ENCODE peak calls at places on chromosomes 6 and 20, in eight cellular contexts. I is uterus, D is fibroblast of mammary gland, L is pancreas, N is foreskin fibroblast, S is upper lobe of left lung, C is fibroblast of villous mesenchyme, U is cardiac fibroblast. O is an unnamed sample.

GRCh38 chr20:19205999-19206398 is 6.4 kb upstream of the SLC24A3 start:
- DNase-seq in U (peak), N (peak), I (peak), D (peak), C (peak), S (peak), L (peak), O (peak)

GRCh38 chr6:45563092-45563491 is 185.4 kb upstream of the SUPT3H start:
- DNase-seq in N (no peak), C (peak), S (no peak), U (peak), I (peak), L (no peak), D (no peak), O (no peak)

GRCh38 chr20:49408705-49409104 is 73.8 kb downstream of the KCNB1 start:
- DNase-seq in U (no peak), I (no peak), N (no peak), L (no peak), S (no peak), C (no peak), D (no peak), O (no peak)

GRCh38 chr6:26660096-26660425 is 515 bp upstream of the ZNF322 start:
- DNase-seq in U (peak), D (peak), I (no peak), C (no peak), L (no peak), S (no peak), N (peak), O (no peak)

GRCh38 chr20:41173161-41173721 is 35.9 kb downstream of the PLCG1 start:
- DNase-seq in C (peak), D (peak), S (peak), L (peak), I (peak), U (peak), N (peak), O (peak)

GRCh38 chr6:139594333-139594965 is 220.0 kb upstream of the CITED2 start:
- DNase-seq in S (no peak), N (no peak), D (no peak), C (no peak), L (no peak), U (no peak), I (no peak), O (no peak)

GRCh38 chr6:87151786-87152527 is 3.4 kb upstream of the ZNF292 start:
- DNase-seq in D (peak), S (peak), L (peak), I (peak), U (peak), C (peak), N (peak), O (peak)

GRCh38 chr20:32483351-32484220 is 101.5 kb downstream of the NOL4L start:
- DNase-seq in S (peak), D (peak), L (peak), U (peak), N (peak), I (peak), C (peak), O (no peak)

GRCh38 chr6:158039178-158039557 is 57.5 kb downstream of the SYNJ2 start:
- DNase-seq in U (no peak), C (no peak), N (no peak), I (no peak), L (peak), D (no peak), S (no peak), O (peak)

GRCh38 chr6:44041461-44042260 is 85.6 kb downstream of the MRPL14 start:
- DNase-seq in S (no peak), L (peak), C (peak), N (peak), U (peak), D (peak), I (peak), O (no peak)

GRCh38 chr6:16332175-16332542 is 93.8 kb downstream of the GMPR start:
- DNase-seq in I (peak), S (peak), L (peak), U (peak), C (peak), N (peak), D (peak), O (peak)

GRCh38 chr6:1502041-1502440 is 107.7 kb upstream of the FOXC1 start:
- DNase-seq in I (no peak), N (peak), S (no peak), D (peak), C (peak), L (no peak), U (peak), O (no peak)

GRCh38 chr6:53014744-53015143 is 19.7 kb upstream of the GSTA4 start:
- DNase-seq in I (no peak), C (peak), L (no peak), D (no peak), S (no peak), U (peak), N (peak), O (no peak)

GRCh38 chr20:24991897-24992419 is 593 bp downstream of the APMAP start:
- DNase-seq in N (peak), I (no peak), D (no peak), C (peak), S (peak), U (peak), L (peak), O (no peak)

GRCh38 chr6:79913369-79913768 is 34.0 kb downstream of the ELOVL4 start:
- DNase-seq in I (no peak), N (no peak), S (no peak), C (no peak), L (no peak), U (no peak), D (no peak), O (no peak)

GRCh38 chr6:48765352-48765961 is 654.5 kb upstream of the PTCHD4 start:
- DNase-seq in S (peak), U (peak), C (peak), N (peak), I (no peak), D (peak), L (no peak), O (no peak)

GRCh38 chr6:134199848-134200606 is 117.9 kb downstream of the SGK1 start:
- DNase-seq in D (no peak), S (no peak), C (no peak), U (no peak), L (no peak), N (no peak), I (no peak), O (no peak)

GRCh38 chr6:95649451-95649850 is 72.1 kb downstream of the MANEA start:
- DNase-seq in L (no peak), S (no peak), C (no peak), N (no peak), D (no peak), U (no peak), I (no peak), O (no peak)

GRCh38 chr20:32227744-32228688 is 20.3 kb downstream of the POFUT1 start:
- DNase-seq in U (peak), N (no peak), L (no peak), C (peak), D (no peak), S (peak), I (no peak), O (no peak)

GRCh38 chr20:34069341-34070078 is 42.5 kb downstream of the EIF2S2 start:
- DNase-seq in N (peak), D (peak), U (peak), I (peak), C (peak), S (peak), L (peak), O (peak)

GRCh38 chr6:85576479-85576878 is 17.2 kb downstream of the SNX14 start:
- DNase-seq in C (no peak), I (no peak), D (no peak), N (peak), L (no peak), U (peak), S (no peak), O (no peak)

GRCh38 chr6:33735201-33735600 is 11.5 kb downstream of the IP6K3 start:
- DNase-seq in C (no peak), S (no peak), I (no peak), U (no peak), D (no peak), L (no peak), N (no peak), O (no peak)

GRCh38 chr6:139679516-139680179 is 305.2 kb upstream of the CITED2 start:
- DNase-seq in L (no peak), D (peak), I (no peak), C (peak), N (peak), U (peak), S (no peak), O (no peak)

GRCh38 chr20:16262594-16262993 is 310.7 kb downstream of the KIF16B start:
- DNase-seq in D (no peak), L (no peak), I (no peak), S (no peak), U (no peak), N (no peak), C (no peak), O (no peak)

GRCh38 chr20:44621939-44622338 is 29.6 kb downstream of the ADA start:
- DNase-seq in U (no peak), C (no peak), D (no peak), S (no peak), L (no peak), N (no peak), I (no peak), O (no peak)

GRCh38 chr6:22296067-22296466 is 769 bp downstream of the PRL start:
- DNase-seq in N (no peak), D (no peak), C (no peak), L (no peak), S (no peak), U (no peak), I (no peak), O (no peak)

GRCh38 chr6:56949261-56949660 is 5.6 kb upstream of the BEND6 start:
- DNase-seq in I (no peak), D (peak), S (no peak), C (no peak), N (no peak), U (peak), L (no peak), O (no peak)

GRCh38 chr20:56540415-56540814 is 7.4 kb downstream of the FAM209B start:
- DNase-seq in N (peak), S (no peak), C (no peak), I (no peak), D (peak), U (no peak), L (no peak), O (no peak)

GRCh38 chr6:53967415-53967814 is 143.8 kb upstream of the MLIP start:
- DNase-seq in L (no peak), D (no peak), N (no peak), U (no peak), S (no peak), C (no peak), I (no peak), O (no peak)

GRCh38 chr6:1348675-1349074 is 36.8 kb downstream of the FOXQ1 start:
- DNase-seq in D (peak), N (peak), U (peak), L (no peak), I (peak), C (no peak), S (peak), O (no peak)

GRCh38 chr6:144216668-144217218 is 66.4 kb downstream of the STX11 start:
- DNase-seq in N (no peak), S (no peak), C (no peak), D (no peak), L (peak), U (no peak), I (no peak), O (no peak)

DNA sequence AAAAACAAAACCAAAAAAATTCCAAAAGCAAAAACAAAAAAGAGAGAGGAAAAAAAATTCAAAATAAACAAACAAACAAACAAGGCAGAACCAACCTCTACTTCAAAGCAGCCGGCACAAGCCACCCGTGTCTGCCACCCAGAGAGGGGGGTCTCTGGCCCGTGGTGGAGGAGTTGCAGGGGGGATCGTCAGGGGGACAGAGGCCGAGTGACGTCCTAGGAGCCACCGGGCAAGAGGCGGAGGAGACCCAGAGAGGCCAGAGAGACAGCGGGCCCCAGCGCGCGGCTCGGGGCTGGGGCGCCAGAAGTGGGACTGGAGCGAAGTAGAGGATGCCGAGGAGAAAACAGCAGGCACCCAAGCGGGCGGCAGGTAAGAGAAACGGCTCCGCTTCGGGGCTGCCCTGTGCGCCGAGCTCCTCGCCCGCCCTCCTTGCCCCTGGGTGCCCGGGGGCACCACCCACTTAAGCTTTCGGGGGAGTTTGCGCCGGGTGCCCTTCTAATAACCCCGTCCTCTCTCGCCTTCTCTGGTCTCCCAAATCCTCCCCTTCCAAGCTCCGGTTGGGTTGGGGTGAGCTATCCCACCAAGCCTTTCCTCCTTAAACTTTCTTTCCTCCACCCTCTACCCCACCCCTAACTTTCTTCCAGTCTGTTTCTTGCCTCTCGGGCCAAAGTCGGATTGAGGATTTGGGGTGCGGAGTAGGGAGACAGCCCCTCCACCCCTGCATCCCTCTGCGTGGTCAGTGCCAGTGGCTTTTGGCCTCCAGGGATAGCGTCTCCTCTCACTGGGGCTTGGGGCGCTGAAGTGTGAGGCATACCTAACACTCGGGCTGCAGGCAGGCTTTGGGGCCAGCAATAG is 1.0 kb downstream of the TSHZ2 start:
- DNase-seq in L (peak), U (no peak), I (peak), C (no peak), D (peak), S (no peak), N (no peak), O (peak)
- H3K4me3 ChIP-seq in L (peak), U (peak), I (peak), C (peak), D (peak), S (peak), N (peak), O (peak)

GRCh38 chr20:8523684-8524083 is 391.6 kb downstream of the PLCB1 start:
- DNase-seq in N (no peak), D (no peak), C (peak), L (no peak), I (no peak), U (peak), S (no peak), O (no peak)
- TF ChIP-seq CTCF in N (no peak), D (peak), C (peak), L (no peak), I (no peak), U (no peak), S (no peak), O (no peak)

GRCh38 chr6:11762782-11763459 is 15.7 kb downstream of the ADTRP start:
- DNase-seq in C (no peak), D (peak), I (no peak), N (peak), L (no peak), U (no peak), S (no peak), O (no peak)

GRCh38 chr6:11761744-11762620 is 16.6 kb downstream of the ADTRP start:
- DNase-seq in N (no peak), U (no peak), S (no peak), I (no peak), C (no peak), L (no peak), D (no peak), O (no peak)

GRCh38 chr6:11756726-11757125 is 21.9 kb downstream of the ADTRP start:
- DNase-seq in L (no peak), D (no peak), I (no peak), C (no peak), U (no peak), N (no peak), S (no peak), O (no peak)

GRCh38 chr6:11758878-11759277 is 19.7 kb downstream of the ADTRP start:
- DNase-seq in C (no peak), D (no peak), N (no peak), U (no peak), S (no peak), L (no peak), I (no peak), O (no peak)

DNA sequence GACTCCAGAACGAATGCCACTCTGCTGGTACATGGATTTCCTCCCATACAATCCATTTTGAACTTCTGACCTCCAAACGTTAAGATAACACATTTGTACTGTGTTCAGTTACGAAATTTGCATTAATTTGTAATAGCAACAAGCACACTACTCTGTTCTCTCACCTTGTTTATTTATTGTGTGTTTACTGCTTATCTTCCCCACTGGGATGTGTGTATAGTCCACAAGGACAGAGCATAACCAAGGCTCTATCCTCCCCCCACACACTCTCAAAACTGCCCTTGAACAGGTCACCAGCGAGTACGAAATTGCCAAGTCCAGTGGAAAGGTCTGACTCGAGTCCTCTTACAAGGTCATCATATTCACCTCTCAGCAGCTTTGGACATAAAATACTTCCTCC is 18.6 kb downstream of the ADTRP start:
- DNase-seq in L (no peak), C (no peak), N (no peak), S (no peak), I (no peak), D (no peak), U (no peak), O (no peak)
- H3K4me3 ChIP-seq in L (no peak), C (no peak), N (no peak), S (no peak), I (no peak), D (no peak), U (no peak), O (no peak)

GRCh38 chr20:37392441-37393195 is 46.7 kb downstream of the SRC start:
- DNase-seq in S (no peak), N (peak), D (no peak), L (peak), U (peak), I (no peak), C (no peak), O (no peak)
- TF ChIP-seq CTCF in S (no peak), N (peak), D (peak), L (no peak), U (peak), I (no peak), C (peak), O (no peak)

DNA sequence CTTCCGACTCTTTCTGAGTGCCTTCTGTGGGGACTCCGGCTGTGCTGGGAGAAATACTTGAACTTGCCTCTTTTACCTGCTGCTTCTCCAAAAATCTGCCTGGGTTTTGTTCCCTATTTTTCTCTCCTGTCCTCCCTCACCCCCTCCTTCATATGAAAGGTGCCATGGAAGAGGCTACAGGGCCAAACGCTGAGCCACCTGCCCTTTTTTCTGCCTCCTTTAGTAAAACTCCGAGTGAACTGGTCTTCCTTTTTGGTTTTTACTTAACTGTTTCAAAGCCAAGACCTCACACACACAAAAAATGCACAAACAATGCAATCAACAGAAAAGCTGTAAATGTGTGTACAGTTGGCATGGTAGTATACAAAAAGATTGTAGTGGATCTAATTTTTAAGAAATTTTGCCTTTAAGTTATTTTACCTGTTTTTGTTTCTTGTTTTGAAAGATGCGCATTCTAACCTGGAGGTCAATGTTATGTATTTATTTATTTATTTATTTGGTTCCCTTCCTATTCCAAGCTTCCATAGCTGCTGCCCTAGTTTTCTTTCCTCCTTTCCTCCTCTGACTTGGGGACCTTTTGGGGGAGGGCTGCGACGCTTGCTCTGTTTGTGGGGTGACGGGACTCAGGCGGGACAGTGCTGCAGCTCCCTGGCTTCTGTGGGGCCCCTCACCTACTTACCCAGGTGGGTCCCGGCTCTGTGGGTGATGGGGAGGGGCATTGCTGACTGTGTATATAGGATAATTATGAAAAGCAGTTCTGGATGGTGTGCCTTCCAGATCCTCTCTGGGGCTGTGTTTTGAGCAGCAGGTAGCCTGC is 4.8 kb downstream of the PIM1 start:
- DNase-seq in L (no peak), D (no peak), U (peak), N (no peak), C (no peak), I (no peak), S (no peak), O (no peak)
- H3K4me3 ChIP-seq in L (no peak), D (no peak), U (no peak), N (no peak), C (no peak), I (no peak), S (peak), O (no peak)

GRCh38 chr20:50913976-50914375 is 17.3 kb downstream of the ADNP start:
- DNase-seq in U (peak), D (peak), I (no peak), S (no peak), N (peak), L (no peak), C (peak), O (no peak)

GRCh38 chr20:50911716-50912115 is 19.5 kb downstream of the ADNP start:
- DNase-seq in U (no peak), I (no peak), L (no peak), S (no peak), C (no peak), D (no peak), N (no peak), O (no peak)

GRCh38 chr20:50911030-50911429 is 20.2 kb downstream of the ADNP start:
- DNase-seq in I (no peak), C (peak), N (peak), L (no peak), U (no peak), S (no peak), D (peak), O (no peak)

GRCh38 chr20:50904067-50904570 is 27.1 kb downstream of the ADNP start:
- DNase-seq in S (no peak), L (no peak), U (no peak), N (no peak), C (no peak), I (no peak), D (no peak), O (no peak)

DNA sequence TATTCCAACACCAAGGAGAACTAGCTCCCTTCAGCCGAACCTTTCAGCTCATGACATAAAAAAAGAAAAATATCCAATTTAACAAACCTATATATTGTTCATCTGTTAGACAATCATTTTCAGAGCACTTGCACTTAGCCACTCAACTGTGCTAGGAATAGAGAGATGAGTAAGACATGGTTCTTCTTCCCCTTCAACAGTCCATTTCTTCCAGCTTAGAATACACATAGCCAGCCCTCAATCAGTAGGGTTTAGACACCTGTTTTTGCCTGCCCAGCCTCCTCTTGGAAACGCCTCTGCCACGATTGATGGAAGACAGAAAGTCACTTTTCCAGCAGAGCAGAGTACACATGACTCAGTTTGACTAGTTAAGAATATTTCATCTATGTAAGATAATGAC is 21.8 kb downstream of the ADNP start:
- DNase-seq in U (no peak), C (no peak), I (no peak), D (no peak), S (no peak), L (no peak), N (no peak), O (no peak)
- TF ChIP-seq CTCF in U (no peak), C (no peak), I (no peak), D (no peak), S (no peak), L (no peak), N (no peak), O (no peak)